ENCODE peak calls at places on chromosomes 4 and X, in six cellular contexts. One of them, this sample, is unnamed.

GRCh38 chr4:123898941-123899666 is 502.5 kb downstream of the SPRY1 start:
- DNase-seq in right cardiac atrium: no peak
- DNase-seq in RWPE2: no peak
- DNase-seq in stomach: no peak
- DNase-seq in fibroblast of lung: no peak
- DNase-seq in transverse colon: no peak
- DNase-seq in this sample: no peak

GRCh38 chr4:47287735-47288134 is 175.8 kb downstream of the COMMD8 start:
- DNase-seq in right cardiac atrium: no peak
- DNase-seq in RWPE2: no peak
- DNase-seq in stomach: no peak
- DNase-seq in fibroblast of lung: peak; percentile 77
- DNase-seq in transverse colon: no peak
- DNase-seq in this sample: no peak

GRCh38 chr4:164725066-164725465 is 28.9 kb upstream of the SMIM31 start:
- DNase-seq in right cardiac atrium: no peak
- DNase-seq in RWPE2: no peak
- DNase-seq in stomach: no peak
- DNase-seq in fibroblast of lung: no peak
- DNase-seq in transverse colon: no peak
- DNase-seq in this sample: no peak

GRCh38 chr4:37896206-37896605 is 5.3 kb downstream of the TBC1D1 start:
- DNase-seq in right cardiac atrium: no peak
- DNase-seq in RWPE2: no peak
- DNase-seq in stomach: no peak
- DNase-seq in fibroblast of lung: no peak
- DNase-seq in transverse colon: no peak
- DNase-seq in this sample: no peak

GRCh38 chr4:20028694-20029093 is 223.0 kb upstream of the SLIT2 start:
- DNase-seq in right cardiac atrium: no peak
- DNase-seq in RWPE2: no peak
- DNase-seq in stomach: no peak
- DNase-seq in fibroblast of lung: peak; percentile 26
- DNase-seq in transverse colon: no peak
- DNase-seq in this sample: no peak

GRCh38 chr4:141571793-141572192 is 64.6 kb upstream of the IL15 start:
- DNase-seq in right cardiac atrium: no peak
- DNase-seq in RWPE2: no peak
- DNase-seq in stomach: no peak
- DNase-seq in fibroblast of lung: no peak
- DNase-seq in transverse colon: no peak
- DNase-seq in this sample: no peak

GRCh38 chr4:167918077-167918476 is 174.3 kb upstream of the ANXA10 start:
- DNase-seq in right cardiac atrium: no peak
- DNase-seq in RWPE2: no peak
- DNase-seq in stomach: no peak
- DNase-seq in fibroblast of lung: no peak
- DNase-seq in transverse colon: no peak
- DNase-seq in this sample: no peak

GRCh38 chrX:1451676-1452496 is 823 bp downstream of the ASMTL start:
- DNase-seq in right cardiac atrium: peak; percentile 72
- DNase-seq in RWPE2: peak; percentile 66
- DNase-seq in stomach: peak; percentile 24
- DNase-seq in fibroblast of lung: no peak
- DNase-seq in transverse colon: peak; percentile 33
- DNase-seq in this sample: no peak

GRCh38 chr4:140092094-140092820 is 61.7 kb downstream of the MAML3 start:
- DNase-seq in right cardiac atrium: peak; percentile 78
- DNase-seq in RWPE2: no peak
- DNase-seq in stomach: peak; percentile 43
- DNase-seq in fibroblast of lung: no peak
- DNase-seq in transverse colon: peak; percentile 61
- DNase-seq in this sample: no peak

GRCh38 chr4:38753021-38753806 is 29.6 kb downstream of the TLR10 start:
- DNase-seq in right cardiac atrium: peak; percentile 93
- DNase-seq in RWPE2: peak; percentile 80
- DNase-seq in stomach: peak; percentile 55
- DNase-seq in fibroblast of lung: peak; percentile 99
- DNase-seq in transverse colon: peak; percentile 62
- DNase-seq in this sample: no peak

GRCh38 chr4:77710125-77710524 is 104.5 kb downstream of the CXCL13 start:
- DNase-seq in right cardiac atrium: no peak
- DNase-seq in RWPE2: no peak
- DNase-seq in stomach: no peak
- DNase-seq in fibroblast of lung: no peak
- DNase-seq in transverse colon: no peak
- DNase-seq in this sample: no peak

GRCh38 chr4:153241970-153242847 is 38.0 kb downstream of the TRIM2 start:
- DNase-seq in right cardiac atrium: no peak
- DNase-seq in RWPE2: no peak
- DNase-seq in stomach: no peak
- DNase-seq in fibroblast of lung: peak; percentile 41
- DNase-seq in transverse colon: no peak
- DNase-seq in this sample: no peak

GRCh38 chrX:150219374-150220185 is 143.5 kb upstream of the MAMLD1 start:
- DNase-seq in right cardiac atrium: no peak
- DNase-seq in RWPE2: no peak
- DNase-seq in stomach: no peak
- DNase-seq in fibroblast of lung: peak; percentile 45
- DNase-seq in transverse colon: no peak
- DNase-seq in this sample: no peak

GRCh38 chr4:4416981-4417380 is 30.1 kb downstream of the NSG1 start:
- DNase-seq in right cardiac atrium: no peak
- DNase-seq in RWPE2: no peak
- DNase-seq in stomach: no peak
- DNase-seq in fibroblast of lung: no peak
- DNase-seq in transverse colon: no peak
- DNase-seq in this sample: no peak

GRCh38 chr4:183398298-183399129 is 45.9 kb upstream of the CDKN2AIP start:
- DNase-seq in right cardiac atrium: peak; percentile 90
- DNase-seq in RWPE2: no peak
- DNase-seq in stomach: peak; percentile 74
- DNase-seq in fibroblast of lung: peak; percentile 69
- DNase-seq in transverse colon: peak; percentile 74
- DNase-seq in this sample: peak; percentile 33

GRCh38 chr4:136793848-136794247 is 738.4 kb downstream of the PCDH18 start:
- DNase-seq in right cardiac atrium: no peak
- DNase-seq in RWPE2: no peak
- DNase-seq in stomach: no peak
- DNase-seq in fibroblast of lung: no peak
- DNase-seq in transverse colon: no peak
- DNase-seq in this sample: no peak

GRCh38 chrX:102858826-102859627 is 78.0 kb upstream of the RAB40AL start:
- DNase-seq in right cardiac atrium: peak; percentile 33
- DNase-seq in RWPE2: no peak
- DNase-seq in stomach: no peak
- DNase-seq in fibroblast of lung: no peak
- DNase-seq in transverse colon: no peak
- DNase-seq in this sample: no peak

GRCh38 chr4:1505511-1506451 is 99.5 kb upstream of the NKX1-1 start:
- DNase-seq in right cardiac atrium: no peak
- DNase-seq in RWPE2: peak; percentile 37
- DNase-seq in stomach: no peak
- DNase-seq in fibroblast of lung: no peak
- DNase-seq in transverse colon: peak; percentile 2
- DNase-seq in this sample: no peak

GRCh38 chrX:98956014-98956413 is 1454.1 kb downstream of the PCDH19 start:
- DNase-seq in right cardiac atrium: no peak
- DNase-seq in RWPE2: no peak
- DNase-seq in stomach: no peak
- DNase-seq in fibroblast of lung: no peak
- DNase-seq in transverse colon: no peak
- DNase-seq in this sample: no peak

GRCh38 chr4:158741622-158742021 is 18.4 kb upstream of the PPID start:
- DNase-seq in right cardiac atrium: no peak
- DNase-seq in RWPE2: no peak
- DNase-seq in stomach: no peak
- DNase-seq in fibroblast of lung: no peak
- DNase-seq in transverse colon: no peak
- DNase-seq in this sample: no peak

GRCh38 chr4:176185068-176185467 is 10.3 kb downstream of the SPATA4 start:
- DNase-seq in right cardiac atrium: no peak
- DNase-seq in RWPE2: no peak
- DNase-seq in stomach: no peak
- DNase-seq in fibroblast of lung: peak; percentile 97
- DNase-seq in transverse colon: no peak
- DNase-seq in this sample: no peak

GRCh38 chr4:145865274-145865941 is 73.2 kb downstream of the ZNF827 start:
- DNase-seq in right cardiac atrium: no peak
- DNase-seq in RWPE2: no peak
- DNase-seq in stomach: no peak
- DNase-seq in fibroblast of lung: no peak
- DNase-seq in transverse colon: no peak
- DNase-seq in this sample: no peak

GRCh38 chr4:31295081-31295480 is 574.9 kb downstream of the PCDH7 start:
- DNase-seq in right cardiac atrium: no peak
- DNase-seq in RWPE2: no peak
- DNase-seq in stomach: no peak
- DNase-seq in fibroblast of lung: no peak
- DNase-seq in transverse colon: no peak
- DNase-seq in this sample: no peak

GRCh38 chr4:143294310-143294709 is 42.4 kb upstream of the GAB1 start:
- DNase-seq in right cardiac atrium: peak; percentile 97
- DNase-seq in RWPE2: no peak
- DNase-seq in stomach: peak; percentile 84
- DNase-seq in fibroblast of lung: peak; percentile 84
- DNase-seq in transverse colon: peak; percentile 77
- DNase-seq in this sample: no peak

GRCh38 chrX:12065251-12065650 is 73.0 kb upstream of the FRMPD4 start:
- DNase-seq in right cardiac atrium: peak; percentile 11
- DNase-seq in RWPE2: no peak
- DNase-seq in stomach: no peak
- DNase-seq in fibroblast of lung: peak; percentile 27
- DNase-seq in transverse colon: no peak
- DNase-seq in this sample: no peak

GRCh38 chrX:109632906-109633504 is 8.0 kb upstream of the KCNE5 start:
- DNase-seq in right cardiac atrium: no peak
- DNase-seq in RWPE2: no peak
- DNase-seq in stomach: no peak
- DNase-seq in fibroblast of lung: peak; percentile 45
- DNase-seq in transverse colon: no peak
- DNase-seq in this sample: no peak

GRCh38 chr4:60757986-60758385 is 442.1 kb upstream of the ADGRL3 start:
- DNase-seq in right cardiac atrium: no peak
- DNase-seq in RWPE2: no peak
- DNase-seq in stomach: no peak
- DNase-seq in fibroblast of lung: peak; percentile 19
- DNase-seq in transverse colon: no peak
- DNase-seq in this sample: no peak

GRCh38 chrX:109863811-109864210 is 130.8 kb upstream of the ACSL4 start:
- DNase-seq in right cardiac atrium: no peak
- DNase-seq in RWPE2: no peak
- DNase-seq in stomach: no peak
- DNase-seq in fibroblast of lung: no peak
- DNase-seq in transverse colon: no peak
- DNase-seq in this sample: no peak

GRCh38 chr4:89704651-89705395 is 132.1 kb downstream of the SNCA start:
- DNase-seq in right cardiac atrium: no peak
- DNase-seq in RWPE2: no peak
- DNase-seq in stomach: no peak
- DNase-seq in fibroblast of lung: no peak
- DNase-seq in transverse colon: no peak
- DNase-seq in this sample: no peak
- H3K27ac ChIP-seq in right cardiac atrium: no peak overlapping the region
- H3K27ac ChIP-seq in RWPE2: no peak overlapping the region
- H3K27ac ChIP-seq in stomach: no peak overlapping the region
- H3K27ac ChIP-seq in fibroblast of lung: no peak overlapping the region
- H3K27ac ChIP-seq in transverse colon: no peak overlapping the region
- H3K27ac ChIP-seq in this sample: no peak overlapping the region

GRCh38 chrX:391717-392691 is 5.3 kb upstream of the PPP2R3B start:
- DNase-seq in right cardiac atrium: no peak
- DNase-seq in RWPE2: no peak
- DNase-seq in stomach: no peak
- DNase-seq in fibroblast of lung: no peak
- DNase-seq in transverse colon: no peak
- DNase-seq in this sample: no peak
- H3K4me3 ChIP-seq in right cardiac atrium: no peak overlapping the region
- H3K4me3 ChIP-seq in RWPE2: no peak overlapping the region
- H3K4me3 ChIP-seq in stomach: no peak overlapping the region
- H3K4me3 ChIP-seq in fibroblast of lung: no peak overlapping the region
- H3K4me3 ChIP-seq in transverse colon: no peak overlapping the region
- H3K4me3 ChIP-seq in this sample: no peak overlapping the region

DNA sequence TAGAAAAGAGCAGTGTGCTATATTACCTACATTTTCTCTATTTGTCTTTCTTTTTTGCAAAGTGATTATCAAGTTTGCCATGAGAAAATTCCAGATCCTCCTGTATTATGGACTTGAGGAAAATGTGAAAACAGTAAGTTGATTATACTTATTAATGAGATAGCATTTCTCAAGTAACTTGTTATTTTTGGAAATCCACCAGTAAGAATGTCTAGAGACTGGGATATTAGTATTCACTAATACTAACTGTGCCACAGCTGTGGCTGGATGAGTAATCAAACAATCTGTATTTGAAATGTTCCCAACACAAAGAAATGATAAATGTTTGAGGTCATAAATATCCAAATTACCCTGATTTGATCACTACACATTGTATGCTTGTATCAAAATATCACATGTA is 147.0 kb upstream of the CTSO start:
- DNase-seq in right cardiac atrium: no peak
- DNase-seq in RWPE2: no peak
- DNase-seq in stomach: no peak
- DNase-seq in fibroblast of lung: peak; percentile 49
- DNase-seq in transverse colon: no peak
- DNase-seq in this sample: no peak
- H3K27ac ChIP-seq in right cardiac atrium: no peak overlapping the region
- H3K27ac ChIP-seq in RWPE2: no peak overlapping the region
- H3K27ac ChIP-seq in stomach: no peak overlapping the region
- H3K27ac ChIP-seq in fibroblast of lung: no peak overlapping the region
- H3K27ac ChIP-seq in transverse colon: no peak overlapping the region
- H3K27ac ChIP-seq in this sample: no peak overlapping the region

GRCh38 chr4:115370012-115370411 is 256.6 kb upstream of the NDST4 start:
- DNase-seq in right cardiac atrium: no peak
- DNase-seq in RWPE2: no peak
- DNase-seq in stomach: no peak
- DNase-seq in fibroblast of lung: no peak
- DNase-seq in transverse colon: no peak
- DNase-seq in this sample: no peak
- H3K4me3 ChIP-seq in right cardiac atrium: no peak overlapping the region
- H3K4me3 ChIP-seq in RWPE2: no peak overlapping the region
- H3K4me3 ChIP-seq in stomach: no peak overlapping the region
- H3K4me3 ChIP-seq in fibroblast of lung: no peak overlapping the region
- H3K4me3 ChIP-seq in transverse colon: no peak overlapping the region
- H3K4me3 ChIP-seq in this sample: no peak overlapping the region

DNA sequence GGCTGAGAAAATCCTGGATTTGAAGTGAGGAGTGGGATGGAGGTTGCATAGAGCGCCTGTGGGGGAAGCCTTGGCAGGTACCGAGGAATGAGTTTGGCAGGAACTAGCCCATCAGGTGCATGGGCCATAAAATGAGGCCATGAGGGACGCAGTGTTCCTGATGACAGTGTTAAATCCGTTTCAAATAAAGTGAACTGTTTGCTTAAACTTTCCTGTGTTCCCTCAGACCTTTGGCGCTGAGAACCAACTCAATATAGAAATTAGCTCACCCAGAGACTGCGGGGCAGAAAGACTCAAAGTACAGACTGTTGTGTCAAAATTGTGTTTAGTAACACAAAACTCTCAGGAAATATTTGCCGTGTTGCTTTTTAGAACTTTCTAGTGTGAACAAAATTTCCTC is 250.0 kb upstream of the NR3C2 start:
- DNase-seq in right cardiac atrium: no peak
- DNase-seq in RWPE2: no peak
- DNase-seq in stomach: no peak
- DNase-seq in fibroblast of lung: no peak
- DNase-seq in transverse colon: peak; percentile 63
- DNase-seq in this sample: no peak
- H3K27ac ChIP-seq in right cardiac atrium: no peak overlapping the region
- H3K27ac ChIP-seq in RWPE2: no peak overlapping the region
- H3K27ac ChIP-seq in stomach: no peak overlapping the region
- H3K27ac ChIP-seq in fibroblast of lung: no peak overlapping the region
- H3K27ac ChIP-seq in transverse colon: peak overlapping the region; percentile 66
- H3K27ac ChIP-seq in this sample: no peak overlapping the region

GRCh38 chrX:63750846-63751245 is 34.2 kb downstream of the ARHGEF9 start:
- DNase-seq in right cardiac atrium: no peak
- DNase-seq in RWPE2: no peak
- DNase-seq in stomach: no peak
- DNase-seq in fibroblast of lung: no peak
- DNase-seq in transverse colon: no peak
- DNase-seq in this sample: no peak
- H3K4me3 ChIP-seq in right cardiac atrium: no peak overlapping the region
- H3K4me3 ChIP-seq in RWPE2: no peak overlapping the region
- H3K4me3 ChIP-seq in stomach: no peak overlapping the region
- H3K4me3 ChIP-seq in fibroblast of lung: no peak overlapping the region
- H3K4me3 ChIP-seq in transverse colon: no peak overlapping the region
- H3K4me3 ChIP-seq in this sample: no peak overlapping the region